ENCODE peak calls at places on chromosome 17, in four cellular contexts. R is GM12878, Z is A549, S is K562. H is an unnamed sample.

GRCh38 chr17:78742901-78743300 is 39.2 kb downstream of the CYTH1 start:
- DNase-seq in R (no peak), Z (no peak), S (no peak), H (no peak)

GRCh38 chr17:69864531-69864930 is 210.5 kb upstream of the KCNJ16 start:
- DNase-seq in R (no peak), Z (no peak), S (no peak), H (no peak)

GRCh38 chr17:35903451-35903850 is 23.3 kb upstream of the CCL5 start:
- DNase-seq in R (no peak), Z (no peak), S (no peak), H (no peak)

GRCh38 chr17:12352127-12352526 is 313.6 kb upstream of the MYOCD start:
- DNase-seq in R (no peak), Z (no peak), S (no peak), H (no peak)

GRCh38 chr17:50184057-50184456 is 17.4 kb downstream of the COL1A1 start:
- DNase-seq in R (no peak), Z (no peak), S (peak; percentile 29), H (no peak)

GRCh38 chr17:60036796-60037677 is 41.7 kb downstream of the HEATR6 start:
- DNase-seq in R (peak; percentile 12), Z (peak; percentile 84), S (peak; percentile 68), H (peak; percentile 83)

GRCh38 chr17:32265192-32265895 is at the start of gene RHBDL3:
- DNase-seq in R (no peak), Z (no peak), S (peak; percentile 94), H (no peak)

GRCh38 chr17:81814748-81815645 is 11.0 kb downstream of the GCGR start:
- DNase-seq in R (no peak), Z (no peak), S (no peak), H (peak; percentile 47)

GRCh38 chr17:61129232-61129631 is 270.4 kb upstream of the TBX2 start:
- DNase-seq in R (no peak), Z (no peak), S (no peak), H (no peak)

GRCh38 chr17:45294506-45294905 is 22.3 kb downstream of the MAP3K14 start:
- DNase-seq in R (no peak), Z (no peak), S (no peak), H (no peak)

GRCh38 chr17:50904522-50905459 is 38.6 kb upstream of the TOB1 start:
- DNase-seq in R (no peak), Z (no peak), S (no peak), H (peak; percentile 78)

GRCh38 chr17:6560496-6560895 is 4.1 kb upstream of the PITPNM3 start:
- DNase-seq in R (no peak), Z (no peak), S (no peak), H (no peak)

GRCh38 chr17:78125138-78125913 is 3.2 kb downstream of the TMC6 start:
- DNase-seq in R (no peak), Z (no peak), S (no peak), H (no peak)

GRCh38 chr17:57530508-57530907 is 214.6 kb downstream of the CCDC182 start:
- DNase-seq in R (no peak), Z (no peak), S (no peak), H (no peak)
- TF ChIP-seq POLR2AphosphoS2 in R (no peak), Z (no peak), S (no peak), H (no peak)

GRCh38 chr17:74759941-74760340 is 11.5 kb downstream of the NHERF1 start:
- DNase-seq in R (no peak), Z (no peak), S (no peak), H (no peak)

GRCh38 chr17:74757931-74758845 is 9.8 kb downstream of the NHERF1 start:
- DNase-seq in R (no peak), Z (peak; percentile 61), S (no peak), H (no peak)

GRCh38 chr17:74757502-74757901 is 9.1 kb downstream of the NHERF1 start:
- DNase-seq in R (no peak), Z (no peak), S (no peak), H (no peak)

GRCh38 chr17:74759243-74759801 is 10.9 kb downstream of the NHERF1 start:
- DNase-seq in R (no peak), Z (no peak), S (no peak), H (no peak)

GRCh38 chr17:74758846-74759163 is 10.4 kb downstream of the NHERF1 start:
- DNase-seq in R (no peak), Z (no peak), S (no peak), H (no peak)
- TF ChIP-seq POLR2AphosphoS2 in R (no peak), Z (no peak), S (no peak), H (no peak)

GRCh38 chr17:29412780-29413565 is 22.8 kb downstream of the TAOK1 start:
- DNase-seq in R (no peak), Z (no peak), S (no peak), H (no peak)
- TF ChIP-seq POLR2AphosphoS2 in R (no peak), Z (no peak), S (no peak), H (no peak)

GRCh38 chr17:56786989-56787482 is 46.7 kb downstream of the C17orf67 start:
- DNase-seq in R (peak; percentile 60), Z (peak; percentile 70), S (no peak), H (peak; percentile 73)
- TF ChIP-seq POLR2AphosphoS2 in R (no peak), Z (no peak), S (no peak), H (no peak)

DNA sequence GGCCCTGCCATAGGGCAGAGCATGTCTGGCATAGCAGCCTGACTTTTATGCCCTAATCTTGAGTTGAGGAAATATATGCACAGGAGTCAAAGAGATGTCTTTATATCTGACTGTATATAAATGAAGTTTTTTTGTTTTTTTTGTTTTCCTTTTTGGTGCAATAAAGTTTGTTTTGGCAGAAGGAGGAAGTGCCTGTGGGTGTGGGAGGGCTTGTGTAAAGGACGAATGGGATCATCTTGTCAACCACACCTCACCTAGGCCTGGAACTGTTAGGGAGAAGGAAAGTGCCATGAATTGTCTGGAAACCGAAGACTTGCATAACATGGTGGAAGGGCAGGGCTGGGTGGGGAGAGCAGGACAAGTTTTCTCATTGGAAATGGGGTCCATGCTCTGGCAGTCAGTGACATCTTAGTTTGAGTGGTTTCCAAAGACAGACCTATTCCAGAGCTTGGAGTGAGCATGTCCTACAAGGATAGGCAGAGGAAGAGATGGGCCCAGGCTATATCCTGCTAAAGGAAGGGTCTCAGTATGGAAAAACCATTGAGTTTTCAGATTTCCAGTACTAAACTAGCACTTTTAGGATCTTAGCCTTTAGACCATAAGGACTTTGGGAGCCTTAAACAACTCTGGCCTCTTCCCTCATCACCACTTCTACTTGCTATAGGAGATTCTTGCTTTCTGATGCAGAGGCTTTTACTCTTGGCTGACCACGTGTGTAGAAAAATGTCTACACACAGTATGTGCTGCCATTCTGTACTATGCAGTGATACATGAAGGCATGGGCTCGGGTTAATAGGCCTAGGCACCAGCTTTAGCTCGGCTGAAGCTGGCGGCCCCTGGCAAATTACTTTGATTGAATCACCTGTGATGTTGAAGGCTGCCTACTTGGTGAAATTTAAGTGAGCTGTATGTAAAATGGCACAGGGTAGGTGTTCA is 15.5 kb downstream of the SNF8 start:
- DNase-seq in R (no peak), Z (no peak), S (no peak), H (no peak)
- TF ChIP-seq POLR2AphosphoS2 in R (no peak), Z (peak; percentile 86), S (peak; percentile 57), H (no peak)

DNA sequence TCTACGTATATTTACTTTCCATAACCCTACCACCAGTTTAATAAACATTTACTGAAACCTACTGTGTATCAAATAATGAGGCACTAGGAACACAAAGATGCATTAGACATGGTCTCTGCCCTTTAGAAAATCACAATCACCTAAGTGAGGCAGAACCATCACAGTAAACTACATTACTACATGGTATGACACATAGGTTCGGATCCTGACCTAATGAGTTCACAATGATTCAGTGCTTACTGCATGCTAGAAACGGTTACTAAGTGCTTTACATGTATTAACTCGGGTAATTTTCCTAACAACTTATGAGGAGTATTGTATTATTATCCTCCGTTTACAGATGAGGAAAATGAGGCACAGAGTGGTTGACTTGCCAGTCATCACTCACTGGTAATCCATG is 5.2 kb upstream of the SYNRG start:
- DNase-seq in R (no peak), Z (no peak), S (no peak), H (no peak)
- TF ChIP-seq POLR2AphosphoS2 in R (no peak), Z (no peak), S (no peak), H (no peak)

H was measured in HepG2.